ENCODE peak calls at places on chromosomes 11 and 22, in six cellular contexts. One of them, this sample, is unnamed. For H3K4me1 and H3K9me3, the result is how much of the 10 kb centered on the place peaks cover.

GRCh38 chr11:6618117-6619020 is 853 bp downstream of the TPP1 start:
- DNase-seq in effector memory CD4-positive, alpha-beta T cell: peak
- DNase-seq in lung: no peak
- DNase-seq in mesenchymal stem cell: peak
- DNase-seq in HCT116: no peak
- DNase-seq in left ventricle myocardium inferior: no peak
- DNase-seq in this sample: peak

GRCh38 chr11:77101043-77101537 is 1.6 kb upstream of the OMP start:
- DNase-seq in HCT116: no peak
- DNase-seq in lung: no peak
- DNase-seq in effector memory CD4-positive, alpha-beta T cell: no peak
- DNase-seq in left ventricle myocardium inferior: no peak
- DNase-seq in mesenchymal stem cell: peak
- DNase-seq in this sample: no peak

GRCh38 chr11:96219981-96220623 is 122.9 kb downstream of the MAML2 start:
- DNase-seq in effector memory CD4-positive, alpha-beta T cell: no peak
- DNase-seq in mesenchymal stem cell: peak
- DNase-seq in left ventricle myocardium inferior: no peak
- DNase-seq in HCT116: no peak
- DNase-seq in lung: no peak
- DNase-seq in this sample: no peak

GRCh38 chr22:47054231-47055072 is 292.0 kb downstream of the TBC1D22A start:
- DNase-seq in mesenchymal stem cell: no peak
- DNase-seq in lung: no peak
- DNase-seq in HCT116: no peak
- DNase-seq in left ventricle myocardium inferior: no peak
- DNase-seq in effector memory CD4-positive, alpha-beta T cell: no peak
- DNase-seq in this sample: no peak

GRCh38 chr11:133576351-133576750 is 44.0 kb upstream of the OPCML start:
- DNase-seq in lung: no peak
- DNase-seq in mesenchymal stem cell: no peak
- DNase-seq in HCT116: no peak
- DNase-seq in left ventricle myocardium inferior: no peak
- DNase-seq in effector memory CD4-positive, alpha-beta T cell: no peak
- DNase-seq in this sample: no peak

GRCh38 chr11:121722431-121723256 is 269.9 kb upstream of the SORL1-AS1 start:
- DNase-seq in lung: peak
- DNase-seq in effector memory CD4-positive, alpha-beta T cell: no peak
- DNase-seq in HCT116: no peak
- DNase-seq in mesenchymal stem cell: peak
- DNase-seq in left ventricle myocardium inferior: peak
- DNase-seq in this sample: peak

GRCh38 chr11:67606477-67607295 is at the start of gene NDUFV1:
- DNase-seq in effector memory CD4-positive, alpha-beta T cell: peak
- DNase-seq in left ventricle myocardium inferior: peak
- DNase-seq in HCT116: peak
- DNase-seq in mesenchymal stem cell: peak
- DNase-seq in lung: peak
- DNase-seq in this sample: peak

GRCh38 chr11:16958833-16959232 is 55.4 kb downstream of the PLEKHA7 start:
- DNase-seq in left ventricle myocardium inferior: no peak
- DNase-seq in mesenchymal stem cell: no peak
- DNase-seq in lung: no peak
- DNase-seq in HCT116: no peak
- DNase-seq in effector memory CD4-positive, alpha-beta T cell: no peak
- DNase-seq in this sample: peak

GRCh38 chr11:66035653-66036333 is 9.5 kb upstream of the CATSPER1 start:
- DNase-seq in HCT116: no peak
- DNase-seq in mesenchymal stem cell: no peak
- DNase-seq in left ventricle myocardium inferior: no peak
- DNase-seq in effector memory CD4-positive, alpha-beta T cell: no peak
- DNase-seq in lung: no peak
- DNase-seq in this sample: no peak

GRCh38 chr22:30253205-30253852 is 6.8 kb upstream of the LIF start:
- DNase-seq in mesenchymal stem cell: no peak
- DNase-seq in left ventricle myocardium inferior: peak
- DNase-seq in effector memory CD4-positive, alpha-beta T cell: no peak
- DNase-seq in lung: peak
- DNase-seq in HCT116: no peak
- DNase-seq in this sample: peak

GRCh38 chr11:119808431-119809185 is 79.6 kb upstream of the NECTIN1 start:
- DNase-seq in effector memory CD4-positive, alpha-beta T cell: no peak
- DNase-seq in mesenchymal stem cell: no peak
- DNase-seq in lung: no peak
- DNase-seq in left ventricle myocardium inferior: no peak
- DNase-seq in HCT116: no peak
- DNase-seq in this sample: no peak

GRCh38 chr11:131889146-131889577 is 518.7 kb downstream of the NTM start:
- DNase-seq in mesenchymal stem cell: peak
- DNase-seq in left ventricle myocardium inferior: no peak
- DNase-seq in effector memory CD4-positive, alpha-beta T cell: no peak
- DNase-seq in lung: no peak
- DNase-seq in HCT116: no peak
- DNase-seq in this sample: no peak

GRCh38 chr11:1308745-1309497 is 511 bp downstream of the TOLLIP start:
- DNase-seq in lung: no peak
- DNase-seq in HCT116: no peak
- DNase-seq in mesenchymal stem cell: peak
- DNase-seq in effector memory CD4-positive, alpha-beta T cell: peak
- DNase-seq in left ventricle myocardium inferior: no peak
- DNase-seq in this sample: no peak

GRCh38 chr22:37300551-37301017 is 18.3 kb downstream of the CYTH4 start:
- DNase-seq in lung: no peak
- DNase-seq in left ventricle myocardium inferior: no peak
- DNase-seq in effector memory CD4-positive, alpha-beta T cell: no peak
- DNase-seq in HCT116: no peak
- DNase-seq in mesenchymal stem cell: no peak
- DNase-seq in this sample: no peak

GRCh38 chr11:8543278-8543677 is 50.8 kb downstream of the STK33 start:
- DNase-seq in effector memory CD4-positive, alpha-beta T cell: no peak
- DNase-seq in mesenchymal stem cell: no peak
- DNase-seq in HCT116: no peak
- DNase-seq in left ventricle myocardium inferior: no peak
- DNase-seq in lung: no peak
- DNase-seq in this sample: no peak

GRCh38 chr11:68946416-68947090 is 34.2 kb downstream of the MRGPRD start:
- DNase-seq in effector memory CD4-positive, alpha-beta T cell: no peak
- DNase-seq in mesenchymal stem cell: peak
- DNase-seq in lung: no peak
- DNase-seq in left ventricle myocardium inferior: no peak
- DNase-seq in HCT116: no peak
- DNase-seq in this sample: no peak

GRCh38 chr11:107659310-107659709 is 52.5 kb downstream of the SLN start:
- DNase-seq in lung: no peak
- DNase-seq in mesenchymal stem cell: no peak
- DNase-seq in effector memory CD4-positive, alpha-beta T cell: no peak
- DNase-seq in left ventricle myocardium inferior: no peak
- DNase-seq in HCT116: no peak
- DNase-seq in this sample: no peak

GRCh38 chr11:117094776-117095175 is 3.5 kb downstream of the SIK3 start:
- DNase-seq in effector memory CD4-positive, alpha-beta T cell: no peak
- DNase-seq in mesenchymal stem cell: peak
- DNase-seq in lung: no peak
- DNase-seq in HCT116: no peak
- DNase-seq in left ventricle myocardium inferior: no peak
- DNase-seq in this sample: peak

GRCh38 chr11:117663389-117663788 is 133.6 kb downstream of the DSCAML1 start:
- DNase-seq in mesenchymal stem cell: no peak
- DNase-seq in effector memory CD4-positive, alpha-beta T cell: no peak
- DNase-seq in left ventricle myocardium inferior: no peak
- DNase-seq in lung: no peak
- DNase-seq in HCT116: no peak
- DNase-seq in this sample: no peak

GRCh38 chr11:75429902-75430691 is 2.9 kb downstream of the KLHL35 start:
- DNase-seq in mesenchymal stem cell: peak
- DNase-seq in HCT116: no peak
- DNase-seq in lung: peak
- DNase-seq in effector memory CD4-positive, alpha-beta T cell: peak
- DNase-seq in left ventricle myocardium inferior: peak
- DNase-seq in this sample: peak

GRCh38 chr22:35016909-35017308 is 49.0 kb upstream of the ISX start:
- DNase-seq in HCT116: no peak
- DNase-seq in mesenchymal stem cell: no peak
- DNase-seq in left ventricle myocardium inferior: no peak
- DNase-seq in lung: no peak
- DNase-seq in effector memory CD4-positive, alpha-beta T cell: no peak
- DNase-seq in this sample: no peak

GRCh38 chr11:16793009-16793408 is 54.6 kb downstream of the C11orf58 start:
- DNase-seq in mesenchymal stem cell: no peak
- DNase-seq in effector memory CD4-positive, alpha-beta T cell: no peak
- DNase-seq in lung: no peak
- DNase-seq in HCT116: no peak
- DNase-seq in left ventricle myocardium inferior: no peak
- DNase-seq in this sample: no peak

GRCh38 chr11:64114231-64114630 is 51.7 kb downstream of the MACROD1 start:
- DNase-seq in left ventricle myocardium inferior: no peak
- DNase-seq in effector memory CD4-positive, alpha-beta T cell: no peak
- DNase-seq in HCT116: no peak
- DNase-seq in lung: no peak
- DNase-seq in mesenchymal stem cell: no peak
- DNase-seq in this sample: no peak

GRCh38 chr22:20748820-20749428 is 25.0 kb upstream of the SERPIND1 start:
- DNase-seq in HCT116: no peak
- DNase-seq in mesenchymal stem cell: no peak
- DNase-seq in effector memory CD4-positive, alpha-beta T cell: no peak
- DNase-seq in left ventricle myocardium inferior: no peak
- DNase-seq in lung: no peak
- DNase-seq in this sample: no peak

GRCh38 chr11:69889400-69890372 is 70.5 kb upstream of the FGF3 start:
- DNase-seq in lung: no peak
- DNase-seq in mesenchymal stem cell: no peak
- DNase-seq in HCT116: no peak
- DNase-seq in left ventricle myocardium inferior: no peak
- DNase-seq in effector memory CD4-positive, alpha-beta T cell: no peak
- DNase-seq in this sample: peak

GRCh38 chr11:13290221-13290980 is 12.8 kb downstream of the BMAL1 start:
- DNase-seq in left ventricle myocardium inferior: no peak
- DNase-seq in lung: no peak
- DNase-seq in HCT116: no peak
- DNase-seq in effector memory CD4-positive, alpha-beta T cell: no peak
- DNase-seq in mesenchymal stem cell: no peak
- DNase-seq in this sample: no peak

GRCh38 chr11:61090092-61090491 is 12.2 kb upstream of the CD5 start:
- DNase-seq in lung: no peak
- DNase-seq in HCT116: no peak
- DNase-seq in left ventricle myocardium inferior: no peak
- DNase-seq in effector memory CD4-positive, alpha-beta T cell: no peak
- DNase-seq in mesenchymal stem cell: no peak
- DNase-seq in this sample: no peak
- H3K4me3 ChIP-seq in lung: no peak
- H3K4me3 ChIP-seq in HCT116: no peak
- H3K4me3 ChIP-seq in left ventricle myocardium inferior: no peak
- H3K4me3 ChIP-seq in effector memory CD4-positive, alpha-beta T cell: no peak
- H3K4me3 ChIP-seq in mesenchymal stem cell: no peak
- H3K4me3 ChIP-seq in this sample: no peak

GRCh38 chr11:62882811-62883496 is 2.3 kb downstream of the SLC3A2 start:
- DNase-seq in left ventricle myocardium inferior: no peak
- DNase-seq in HCT116: no peak
- DNase-seq in mesenchymal stem cell: no peak
- DNase-seq in lung: no peak
- DNase-seq in effector memory CD4-positive, alpha-beta T cell: no peak
- DNase-seq in this sample: no peak
- H3K4me1 ChIP-seq in left ventricle myocardium inferior: half or more
- H3K4me1 ChIP-seq in HCT116: under half
- H3K4me1 ChIP-seq in mesenchymal stem cell: under half
- H3K4me1 ChIP-seq in lung: under half
- H3K4me1 ChIP-seq in effector memory CD4-positive, alpha-beta T cell: under half
- H3K4me1 ChIP-seq in this sample: under half

GRCh38 chr22:36293606-36294292 is 40.8 kb downstream of the APOL1 start:
- DNase-seq in HCT116: no peak
- DNase-seq in left ventricle myocardium inferior: peak
- DNase-seq in mesenchymal stem cell: no peak
- DNase-seq in effector memory CD4-positive, alpha-beta T cell: no peak
- DNase-seq in lung: no peak
- DNase-seq in this sample: peak
- H3K9me3 ChIP-seq in HCT116: under half
- H3K9me3 ChIP-seq in left ventricle myocardium inferior: under half
- H3K9me3 ChIP-seq in mesenchymal stem cell: under half
- H3K9me3 ChIP-seq in effector memory CD4-positive, alpha-beta T cell: under half
- H3K9me3 ChIP-seq in lung: under half
- H3K9me3 ChIP-seq in this sample: under half

DNA sequence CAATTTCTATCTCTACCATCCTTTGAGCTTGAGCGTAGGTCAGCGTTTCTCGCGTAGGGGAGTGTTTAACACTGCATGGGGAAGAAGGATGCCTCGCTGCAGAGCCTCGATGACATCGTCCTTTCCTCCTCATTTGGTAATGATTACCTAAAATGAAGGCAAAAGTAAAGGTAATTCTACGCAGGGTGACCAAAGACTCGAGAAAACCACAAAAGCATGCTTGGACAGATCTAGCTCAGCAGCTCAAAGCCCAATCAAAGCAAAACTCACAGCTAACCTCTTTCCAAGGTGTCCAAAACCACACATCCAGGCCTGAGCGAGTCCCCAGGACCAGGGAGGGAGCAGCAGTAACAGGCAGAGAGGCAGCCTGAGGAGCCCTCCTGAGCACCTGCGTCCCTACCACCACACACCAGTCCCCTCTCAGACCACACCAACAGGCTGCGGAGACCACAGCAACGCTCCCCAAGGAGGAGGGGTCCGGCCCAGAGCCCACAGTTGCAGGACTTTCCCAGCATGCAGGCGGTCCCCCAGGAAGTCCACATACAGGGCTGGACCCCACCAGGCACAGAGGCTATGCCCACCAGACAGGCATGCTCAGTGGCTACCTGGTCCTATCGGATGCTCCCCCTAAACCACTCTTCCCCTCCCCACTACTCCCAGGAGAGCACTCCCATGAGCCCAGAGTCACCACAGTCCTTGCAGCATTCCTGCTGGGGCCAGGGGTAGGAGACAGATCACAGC is 3.3 kb downstream of the BRD1 start:
- DNase-seq in lung: no peak
- DNase-seq in mesenchymal stem cell: peak
- DNase-seq in effector memory CD4-positive, alpha-beta T cell: no peak
- DNase-seq in left ventricle myocardium inferior: no peak
- DNase-seq in HCT116: no peak
- DNase-seq in this sample: no peak
- H3K4me3 ChIP-seq in lung: no peak
- H3K4me3 ChIP-seq in mesenchymal stem cell: no peak
- H3K4me3 ChIP-seq in effector memory CD4-positive, alpha-beta T cell: no peak
- H3K4me3 ChIP-seq in left ventricle myocardium inferior: no peak
- H3K4me3 ChIP-seq in HCT116: no peak
- H3K4me3 ChIP-seq in this sample: no peak

GRCh38 chr11:72349053-72349452 is 85.3 kb downstream of the CLPB start:
- DNase-seq in mesenchymal stem cell: no peak
- DNase-seq in HCT116: no peak
- DNase-seq in lung: no peak
- DNase-seq in effector memory CD4-positive, alpha-beta T cell: no peak
- DNase-seq in left ventricle myocardium inferior: no peak
- DNase-seq in this sample: no peak
- H3K4me1 ChIP-seq in mesenchymal stem cell: under half
- H3K4me1 ChIP-seq in HCT116: under half
- H3K4me1 ChIP-seq in lung: under half
- H3K4me1 ChIP-seq in effector memory CD4-positive, alpha-beta T cell: under half
- H3K4me1 ChIP-seq in left ventricle myocardium inferior: under half
- H3K4me1 ChIP-seq in this sample: under half

GRCh38 chr22:48424661-48425060 is 1403.0 kb downstream of the BRD1 start:
- DNase-seq in effector memory CD4-positive, alpha-beta T cell: no peak
- DNase-seq in left ventricle myocardium inferior: no peak
- DNase-seq in HCT116: no peak
- DNase-seq in mesenchymal stem cell: no peak
- DNase-seq in lung: no peak
- DNase-seq in this sample: no peak
- H3K9me3 ChIP-seq in effector memory CD4-positive, alpha-beta T cell: under half
- H3K9me3 ChIP-seq in left ventricle myocardium inferior: under half
- H3K9me3 ChIP-seq in HCT116: under half
- H3K9me3 ChIP-seq in mesenchymal stem cell: under half
- H3K9me3 ChIP-seq in lung: under half
- H3K9me3 ChIP-seq in this sample: under half